ENCODE peak calls at places on chromosomes 5 and 9, in ten cellular contexts. R is activated CD8-positive, alpha-beta memory T cell treated with anti-CD3 and anti-CD28 coated beads for 4 hours; L is iris pigment epithelial cell; J is amygdala; P is stimulated activated CD4-positive, alpha-beta T cell treated with anti-CD3 and anti-CD28 coated beads, Interleukin-4, amount 100 ng/mL, for 24 hours; K is activated T-helper 1 cell treated with Interleukin-2 at 50 U/mL for 16 hours; Z is prostate gland; M is GM23248; U is renal cortical epithelial cell; H is H54. Y is an unnamed sample.
A peak's percentile ranks its signal among the peaks of the same experiment; 100 is the strongest.

GRCh38 chr9:108105885-108106284 is 616.3 kb upstream of the KLF4 start:
- DNase-seq in L (no peak), Z (no peak), P (no peak), R (no peak), K (no peak), H (no peak), M (no peak), J (no peak), U (no peak), Y (no peak)

GRCh38 chr9:129836342-129837007 is 1.2 kb downstream of the USP20 start:
- DNase-seq in M (peak; percentile 24), K (no peak), P (peak; percentile 55), J (no peak), R (no peak), U (no peak), Z (no peak), H (no peak), L (no peak), Y (no peak)

GRCh38 chr5:16992006-16992405 is 55.9 kb upstream of the MYO10 start:
- DNase-seq in L (peak; percentile 34), R (no peak), K (no peak), H (peak; percentile 58), J (no peak), M (peak; percentile 90), Z (no peak), U (peak; percentile 40), P (no peak), Y (no peak)

GRCh38 chr9:112558476-112558875 is 71.8 kb downstream of the KIAA1958 start:
- DNase-seq in K (no peak), L (peak; percentile 64), U (peak; percentile 72), R (no peak), P (no peak), J (no peak), H (peak; percentile 34), M (peak; percentile 87), Z (no peak), Y (no peak)

GRCh38 chr5:140595538-140595937 is 30.9 kb downstream of the SLC35A4 start:
- DNase-seq in H (no peak), U (no peak), M (no peak), L (no peak), J (no peak), R (no peak), Z (no peak), K (no peak), P (no peak), Y (no peak)

GRCh38 chr5:131589510-131590348 is 45.3 kb downstream of the RAPGEF6 start:
- DNase-seq in Z (no peak), M (peak; percentile 63), U (peak; percentile 69), R (no peak), H (peak; percentile 29), P (peak; percentile 11), K (no peak), J (no peak), L (peak; percentile 64), Y (no peak)

GRCh38 chr9:82695704-82696103 is 367.2 kb downstream of the RASEF start:
- DNase-seq in M (no peak), R (no peak), K (no peak), J (no peak), Z (no peak), L (no peak), U (no peak), P (no peak), H (no peak), Y (no peak)

GRCh38 chr5:82595083-82595482 is 316.9 kb upstream of the RPS23 start:
- DNase-seq in L (no peak), H (no peak), Z (no peak), K (no peak), M (no peak), J (no peak), R (no peak), U (peak; percentile 72), P (no peak), Y (peak; percentile 18)

GRCh38 chr9:87075537-87075936 is 128.2 kb upstream of the GAS1 start:
- DNase-seq in K (no peak), M (no peak), U (no peak), J (no peak), H (no peak), R (no peak), Z (no peak), L (no peak), P (no peak), Y (no peak)

GRCh38 chr5:93915142-93915553 is 173.7 kb upstream of the POU5F2 start:
- DNase-seq in Z (no peak), P (no peak), J (no peak), M (peak; percentile 68), U (peak; percentile 66), R (no peak), K (no peak), L (peak; percentile 72), H (no peak), Y (no peak)

GRCh38 chr9:134680393-134681060 is 38.9 kb downstream of the COL5A1 start:
- DNase-seq in M (no peak), J (no peak), U (no peak), Z (no peak), L (no peak), H (no peak), P (no peak), K (no peak), R (no peak), Y (no peak)

GRCh38 chr5:137753227-137753985 is 757 bp downstream of the HNRNPA0 start:
- DNase-seq in U (no peak), J (no peak), L (no peak), Z (peak; percentile 35), R (no peak), H (peak; percentile 9), K (peak; percentile 22), P (peak; percentile 35), M (peak; percentile 64), Y (peak; percentile 47)